ENCODE peak calls at places on chromosomes 6 and 20, in eight cellular contexts. I is cardiac fibroblast, C is lung, K is mammary epithelial cell, X is AG04450, U is fibroblast of pulmonary artery, R is body of pancreas, S is AG10803. E is an unnamed sample.

GRCh38 chr20:34990661-34991214 is 35.1 kb downstream of the MYH7B start:
- DNase-seq in X (no peak), K (no peak), U (no peak), R (no peak), S (no peak), C (no peak), I (no peak), E (no peak)

GRCh38 chr6:113642714-113643442 is 214.3 kb upstream of the MARCKS start:
- DNase-seq in K (no peak), S (no peak), C (peak), U (no peak), I (no peak), X (no peak), R (peak), E (no peak)

GRCh38 chr20:51160821-51161220 is 137.9 kb upstream of the KCNG1 start:
- DNase-seq in X (no peak), S (no peak), R (no peak), K (no peak), I (no peak), C (no peak), U (no peak), E (no peak)

GRCh38 chr20:10034717-10035571 is at the start of gene ANKEF1:
- DNase-seq in S (peak), R (peak), C (peak), I (peak), K (peak), X (no peak), U (peak), E (no peak)

GRCh38 chr6:113610377-113610988 is 246.7 kb upstream of the MARCKS start:
- DNase-seq in C (no peak), I (no peak), S (no peak), U (no peak), R (no peak), X (no peak), K (no peak), E (no peak)

GRCh38 chr6:84282566-84282965 is 55.1 kb upstream of the CEP162 start:
- DNase-seq in K (peak), U (peak), X (no peak), R (no peak), C (peak), S (peak), I (peak), E (no peak)

GRCh38 chr6:161458199-161458598 is 184.3 kb upstream of the AGPAT4 start:
- DNase-seq in S (no peak), I (no peak), R (no peak), K (no peak), C (no peak), U (no peak), X (no peak), E (no peak)

GRCh38 chr6:98828210-98828798 is 6.1 kb upstream of the POU3F2 start:
- DNase-seq in I (no peak), R (no peak), C (no peak), S (no peak), X (no peak), K (no peak), U (no peak), E (no peak)

GRCh38 chr6:82205793-82206425 is 41.6 kb downstream of the IBTK start:
- DNase-seq in I (peak), K (no peak), S (no peak), U (peak), X (no peak), R (no peak), C (no peak), E (no peak)

GRCh38 chr20:2814587-2815051 is at the start of gene C20orf141:
- DNase-seq in R (no peak), U (peak), I (peak), C (no peak), S (peak), X (peak), K (peak), E (peak)

GRCh38 chr6:42727627-42728026 is 5.2 kb upstream of the PRPH2 start:
- DNase-seq in C (no peak), X (no peak), S (no peak), K (no peak), R (no peak), U (no peak), I (no peak), E (no peak)
- H3K4me3 ChIP-seq in C (no peak), X (peak), S (peak), K (no peak), R (no peak), U (no peak), I (no peak), E (peak)

DNA sequence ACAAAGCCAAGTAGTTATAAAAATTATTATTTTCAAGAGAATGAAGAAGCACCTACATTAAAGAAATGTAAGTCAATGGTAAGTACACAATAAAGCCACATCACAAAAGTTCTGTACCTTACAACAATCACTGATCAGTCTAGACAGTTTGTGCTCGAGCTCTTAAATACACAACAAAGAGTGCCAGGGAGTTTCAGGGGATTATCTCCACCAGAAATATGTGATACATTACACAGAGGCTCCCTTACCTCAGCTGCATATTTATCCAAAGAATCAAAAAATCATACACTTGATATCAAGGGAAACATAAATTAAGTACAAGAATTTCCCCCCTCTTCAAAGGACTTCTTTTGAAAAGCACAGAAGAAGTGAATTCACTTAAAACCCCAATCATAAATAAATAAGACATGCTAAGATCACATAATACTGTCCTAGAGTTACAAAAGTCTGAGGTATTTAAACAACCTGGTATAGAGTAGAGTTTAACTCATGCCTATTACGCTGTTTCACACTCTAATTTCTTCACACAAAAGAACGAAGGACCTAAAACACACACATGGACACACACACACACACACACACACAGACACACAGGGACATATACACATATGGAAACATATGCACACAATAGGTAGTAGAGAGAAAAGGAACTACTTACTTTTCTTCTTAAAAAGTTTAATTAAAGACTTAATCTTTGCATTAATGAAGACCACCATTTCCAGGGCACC is 555 bp downstream of the NHSL1 start:
- DNase-seq in X (no peak), C (no peak), R (no peak), S (no peak), U (no peak), I (no peak), K (no peak), E (no peak)
- H3K4me3 ChIP-seq in X (no peak), C (no peak), R (no peak), S (peak), U (no peak), I (no peak), K (peak), E (no peak)

DNA sequence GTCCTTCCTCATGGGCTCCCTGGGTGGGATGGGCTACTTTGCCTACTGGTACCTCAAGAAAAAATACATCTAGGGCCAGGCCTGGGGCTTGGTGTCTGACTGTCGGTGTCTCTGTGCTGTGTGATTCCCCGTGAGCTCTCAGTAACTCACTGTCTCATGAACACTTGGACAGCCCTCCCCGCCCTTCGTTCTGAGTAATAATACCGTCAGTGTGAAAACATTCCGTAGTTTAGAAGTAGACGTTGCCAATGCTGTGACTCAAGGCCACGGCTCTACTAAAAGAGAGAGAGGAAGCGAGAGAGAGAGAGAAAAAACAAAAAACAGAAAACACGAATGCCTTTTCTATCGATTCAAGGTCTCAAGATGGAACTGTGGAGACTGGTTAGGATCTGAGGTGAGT is 31.8 kb downstream of the FITM2 start:
- DNase-seq in K (peak), S (peak), R (no peak), X (peak), U (peak), C (no peak), I (peak), E (no peak)
- H3K4me3 ChIP-seq in K (no peak), S (no peak), R (no peak), X (no peak), U (no peak), C (no peak), I (no peak), E (no peak)

GRCh38 chr6:7086488-7086887 is 21.3 kb upstream of the RREB1 start:
- DNase-seq in U (peak), R (no peak), X (no peak), S (peak), I (peak), K (no peak), C (peak), E (no peak)
- H3K4me3 ChIP-seq in U (peak), R (no peak), X (no peak), S (peak), I (no peak), K (no peak), C (no peak), E (peak)

GRCh38 chr6:26017567-26017966 is 55.0 kb downstream of the TRIM38 start:
- DNase-seq in K (peak), U (peak), S (peak), R (peak), I (peak), C (peak), X (peak), E (no peak)
- H3K4me3 ChIP-seq in K (peak), U (peak), S (peak), R (no peak), I (peak), C (peak), X (peak), E (peak)

GRCh38 chr6:158121335-158121734 is 46.7 kb downstream of the SERAC1 start:
- DNase-seq in R (no peak), X (no peak), I (no peak), C (no peak), S (no peak), K (no peak), U (no peak), E (no peak)
- H3K4me3 ChIP-seq in R (no peak), X (no peak), I (no peak), C (no peak), S (no peak), K (no peak), U (no peak), E (no peak)

GRCh38 chr20:41048475-41049242 is 20.0 kb downstream of the TOP1 start:
- DNase-seq in U (no peak), C (no peak), R (no peak), K (no peak), X (no peak), I (no peak), S (peak), E (no peak)
- H3K4me3 ChIP-seq in U (peak), C (no peak), R (no peak), K (no peak), X (no peak), I (no peak), S (peak), E (no peak)

GRCh38 chr6:15336905-15337583 is 91.2 kb downstream of the JARID2 start:
- DNase-seq in U (no peak), X (no peak), S (no peak), K (no peak), C (no peak), R (no peak), I (no peak), E (no peak)
- H3K4me3 ChIP-seq in U (no peak), X (no peak), S (no peak), K (no peak), C (no peak), R (no peak), I (no peak), E (no peak)